ENCODE peak calls at places on chromosomes 7 and 10, in six cellular contexts. J, Z, K, O, C and I are unnamed samples.

GRCh38 chr7:101299511-101300464 is 21.8 kb downstream of the IFT22 start:
- DNase-seq in O (no peak), K (no peak), J (no peak), C (peak; percentile 61), Z (no peak), I (peak; percentile 86)

GRCh38 chr10:21649441-21649872 is 115.4 kb downstream of the MLLT10 start:
- DNase-seq in Z (no peak), O (no peak), C (no peak), J (no peak), K (no peak), I (no peak)

GRCh38 chr7:30142710-30143109 is 7.9 kb downstream of the MTURN start:
- DNase-seq in C (no peak), J (no peak), O (no peak), Z (peak; percentile 42), K (no peak), I (no peak)

GRCh38 chr7:101913247-101913721 is 95.9 kb downstream of the CUX1 start:
- DNase-seq in Z (no peak), K (no peak), O (no peak), C (no peak), J (no peak), I (no peak)

GRCh38 chr7:79185605-79186004 is 267.9 kb downstream of the MAGI2 start:
- DNase-seq in C (no peak), Z (no peak), J (no peak), K (no peak), O (no peak), I (no peak)

GRCh38 chr10:3109196-3109595 is 41.8 kb downstream of the PFKP start:
- DNase-seq in J (no peak), Z (no peak), C (no peak), O (no peak), K (no peak), I (no peak)

GRCh38 chr10:123808873-123809272 is 82.7 kb downstream of the CPXM2 start:
- DNase-seq in Z (peak; percentile 82), O (no peak), C (no peak), J (no peak), K (no peak), I (peak; percentile 79)

GRCh38 chr10:53601260-53601875 is 828.8 kb upstream of the MBL2 start:
- DNase-seq in J (no peak), O (no peak), K (peak; percentile 17), C (no peak), Z (no peak), I (no peak)

GRCh38 chr10:78724846-78725245 is 343.9 kb upstream of the ZMIZ1 start:
- DNase-seq in J (no peak), K (no peak), O (no peak), C (no peak), Z (no peak), I (no peak)

GRCh38 chr10:101783736-101784118 is 481 bp upstream of the NPM3 start:
- DNase-seq in Z (no peak), C (peak; percentile 42), O (no peak), K (peak; percentile 60), J (no peak), I (no peak)

GRCh38 chr7:466465-467191 is 53.0 kb downstream of the PDGFA start:
- DNase-seq in K (no peak), C (no peak), O (no peak), J (no peak), Z (no peak), I (peak; percentile 43)

GRCh38 chr7:143250822-143251221 is 12.4 kb upstream of the GSTK1 start:
- DNase-seq in J (no peak), K (no peak), O (no peak), C (no peak), Z (no peak), I (no peak)

GRCh38 chr7:117769085-117769484 is 104.2 kb downstream of the CTTNBP2 start:
- DNase-seq in O (no peak), Z (no peak), K (no peak), C (no peak), J (no peak), I (no peak)

GRCh38 chr10:6229746-6230145 is 27.0 kb downstream of the PFKFB3 start:
- DNase-seq in K (no peak), Z (no peak), C (no peak), O (no peak), J (no peak), I (no peak)

GRCh38 chr7:12594122-12594897 is 23.8 kb downstream of the SCIN start:
- DNase-seq in Z (no peak), K (no peak), J (no peak), C (no peak), O (no peak), I (no peak)

GRCh38 chr7:68564741-68565140 is 1033.5 kb upstream of the AUTS2 start:
- DNase-seq in Z (no peak), K (no peak), J (no peak), O (no peak), C (no peak), I (no peak)

GRCh38 chr10:78412605-78413004 is 378.9 kb downstream of the RPS24 start:
- DNase-seq in C (peak; percentile 14), O (no peak), J (no peak), K (no peak), Z (no peak), I (peak; percentile 22)

GRCh38 chr10:126405239-126405785 is 17.0 kb upstream of the ADAM12 start:
- DNase-seq in Z (no peak), O (no peak), J (no peak), K (no peak), C (no peak), I (no peak)

GRCh38 chr7:130894146-130895005 is 160.4 kb upstream of the KLF14 start:
- DNase-seq in C (no peak), O (no peak), K (peak; percentile 48), Z (no peak), J (no peak), I (peak; percentile 67)

GRCh38 chr10:63977329-63977923 is 456.2 kb downstream of the REEP3 start:
- DNase-seq in C (peak; percentile 63), Z (no peak), O (no peak), K (peak; percentile 76), J (no peak), I (peak; percentile 70)

GRCh38 chr10:57113545-57113944 is 752.5 kb upstream of the ZWINT start:
- DNase-seq in Z (no peak), O (no peak), J (no peak), C (no peak), K (no peak), I (no peak)

GRCh38 chr7:92645531-92646061 is 55.4 kb upstream of the FAM133B start:
- DNase-seq in J (no peak), O (peak; percentile 3), Z (no peak), C (no peak), K (no peak), I (no peak)

GRCh38 chr7:151167197-151167911 is at the start of gene GBX1:
- DNase-seq in Z (no peak), K (peak; percentile 72), O (no peak), C (peak; percentile 59), J (no peak), I (peak; percentile 65)

GRCh38 chr7:158500651-158501052 is 87.0 kb downstream of the PTPRN2 start:
- DNase-seq in J (no peak), O (no peak), C (no peak), K (no peak), Z (no peak), I (no peak)